ENCODE peak calls at places on chromosomes 11 and 22, in eight cellular contexts. H is type B pancreatic cell, Z is thoracic aorta, C is chondrocyte, N is retinal pigment epithelial cell, D is astrocyte, W is pancreas, G is progenitor cell of endocrine pancreas. Y is an unnamed sample.
A peak's percentile ranks its signal among the peaks of the same experiment; 100 is the strongest.

GRCh38 chr11:47261291-47261800 is 3.5 kb downstream of the NR1H3 start:
- DNase-seq in C (peak; percentile 74), H (no peak), W (no peak), N (no peak), D (no peak), G (no peak), Z (no peak), Y (no peak)

GRCh38 chr22:28141614-28142013 is 222.6 kb upstream of the PITPNB start:
- DNase-seq in Z (no peak), G (no peak), D (peak; percentile 91), H (no peak), N (peak; percentile 55), W (no peak), C (no peak), Y (no peak)

GRCh38 chr11:130737866-130738431 is 178.3 kb downstream of the SNX19 start:
- DNase-seq in G (no peak), N (no peak), D (peak; percentile 98), C (no peak), Z (no peak), W (no peak), H (no peak), Y (no peak)

GRCh38 chr22:25048659-25049657 is 96.4 kb downstream of the KIAA1671 start:
- DNase-seq in D (peak; percentile 18), Z (no peak), C (peak; percentile 32), H (no peak), G (peak; percentile 54), N (no peak), W (peak; percentile 75), Y (peak; percentile 65)

GRCh38 chr11:88208742-88209141 is 33.5 kb upstream of the RAB38 start:
- DNase-seq in W (no peak), N (no peak), D (no peak), G (no peak), C (no peak), Z (no peak), H (no peak), Y (no peak)

GRCh38 chr11:129591527-129591926 is 215.9 kb downstream of the BARX2 start:
- DNase-seq in C (no peak), G (no peak), H (no peak), Z (no peak), D (no peak), W (no peak), N (no peak), Y (no peak)

GRCh38 chr11:89498845-89499448 is 7.8 kb upstream of the NOX4 start:
- DNase-seq in N (no peak), G (no peak), H (no peak), W (no peak), C (no peak), Z (no peak), D (no peak), Y (no peak)

GRCh38 chr11:59771605-59772004 is 16.4 kb downstream of the STX3 start:
- DNase-seq in D (no peak), C (no peak), G (no peak), W (no peak), H (no peak), Z (no peak), N (no peak), Y (no peak)

GRCh38 chr11:6531267-6531752 is 34.2 kb downstream of the DNHD1 start:
- DNase-seq in H (no peak), Z (no peak), W (no peak), D (peak; percentile 8), C (no peak), G (no peak), N (no peak), Y (peak; percentile 35)

GRCh38 chr22:33555814-33556522 is 364.3 kb downstream of the LARGE1 start:
- DNase-seq in C (no peak), Z (no peak), D (no peak), W (no peak), G (no peak), N (no peak), H (no peak), Y (no peak)

GRCh38 chr22:47187558-47187957 is 425.1 kb downstream of the TBC1D22A start:
- DNase-seq in W (no peak), N (no peak), Z (no peak), H (no peak), D (no peak), C (peak; percentile 12), G (no peak), Y (no peak)

GRCh38 chr11:103586756-103587155 is 449.7 kb upstream of the DDI1 start:
- DNase-seq in N (peak; percentile 44), G (no peak), Z (no peak), H (no peak), D (peak; percentile 57), W (no peak), C (no peak), Y (no peak)

GRCh38 chr11:61532136-61533038 is 23.8 kb downstream of the LRRC10B start:
- DNase-seq in G (peak; percentile 29), W (no peak), N (no peak), H (no peak), C (no peak), D (no peak), Z (no peak), Y (peak; percentile 51)

DNA sequence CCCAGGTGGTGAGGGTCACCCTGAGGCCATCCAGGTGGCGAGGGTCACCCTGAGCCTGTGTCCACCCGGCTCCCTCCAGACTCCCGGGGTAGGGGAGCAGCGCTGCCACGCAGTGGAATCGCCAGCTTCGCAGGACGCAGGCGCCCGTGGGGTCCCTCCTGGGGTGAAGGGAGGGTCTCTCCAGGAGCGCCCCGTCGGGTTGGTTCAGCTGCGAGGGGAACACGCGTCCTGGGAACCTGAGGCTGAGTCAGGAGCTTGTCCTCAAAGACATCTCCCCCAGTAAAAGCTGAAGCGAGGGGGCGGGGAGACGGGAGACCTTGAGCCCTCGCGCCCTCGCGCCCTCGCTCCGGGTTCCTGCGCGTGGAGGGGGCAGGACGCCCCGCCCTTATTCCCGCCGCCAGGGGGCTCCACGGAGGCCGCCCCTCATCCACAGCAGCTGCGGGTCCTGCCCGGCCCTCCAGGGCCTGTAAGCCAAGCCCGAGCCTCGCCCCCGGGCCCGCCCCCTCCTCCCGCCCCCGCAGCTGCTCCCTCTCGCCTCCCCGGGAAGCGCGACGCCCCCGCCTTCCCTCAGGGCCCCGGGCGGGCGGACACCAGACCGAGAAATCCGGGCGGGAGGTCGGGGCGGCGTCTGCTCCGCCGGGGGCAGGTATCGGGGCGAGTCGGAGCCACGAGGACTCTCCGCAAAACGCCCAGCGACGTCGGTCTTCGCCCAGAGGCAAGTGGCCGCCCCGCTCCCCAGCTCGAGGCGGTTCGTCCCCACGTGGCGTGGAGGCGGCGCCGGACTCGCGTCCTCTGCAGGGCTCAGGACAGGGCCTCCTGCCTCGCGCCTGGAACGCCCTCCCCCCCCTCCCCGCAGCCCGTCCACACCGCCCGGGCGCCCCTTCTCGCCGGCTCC is 22.8 kb downstream of the PIM3 start:
- DNase-seq in D (no peak), C (peak; percentile 88), G (peak; percentile 19), H (no peak), N (no peak), W (peak; percentile 42), Z (no peak), Y (no peak)
- TF ChIP-seq CTCF in D (no peak), C (peak; percentile 71), G (peak; percentile 54), H (peak; percentile 70), N (peak; percentile 43), W (peak; percentile 16), Z (peak; percentile 23), Y (no peak)

DNA sequence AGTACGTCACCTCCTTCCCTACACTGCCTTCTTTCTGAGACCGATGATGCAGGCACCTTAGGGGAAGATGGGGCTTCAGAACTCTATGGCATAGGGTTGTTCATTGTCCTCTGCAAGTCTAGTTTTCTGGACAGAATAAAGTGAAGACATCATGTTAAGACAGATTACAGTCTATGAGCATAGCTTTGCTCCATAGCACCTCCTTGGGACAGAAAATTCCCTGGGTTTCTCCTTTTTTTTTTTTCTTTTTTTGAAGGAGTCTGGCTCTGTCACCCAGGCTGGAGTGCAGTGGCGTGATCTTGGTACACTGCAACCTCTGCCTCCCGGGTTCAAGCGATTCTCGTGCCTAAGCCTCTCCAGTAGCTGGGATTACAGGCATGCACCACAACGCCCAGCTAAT is 119.8 kb upstream of the CADM1 start:
- DNase-seq in G (no peak), N (no peak), W (no peak), Z (no peak), H (no peak), D (no peak), C (no peak), Y (no peak)
- TF ChIP-seq CTCF in G (no peak), N (peak; percentile 23), W (no peak), Z (no peak), H (no peak), D (no peak), C (peak; percentile 59), Y (no peak)

DNA sequence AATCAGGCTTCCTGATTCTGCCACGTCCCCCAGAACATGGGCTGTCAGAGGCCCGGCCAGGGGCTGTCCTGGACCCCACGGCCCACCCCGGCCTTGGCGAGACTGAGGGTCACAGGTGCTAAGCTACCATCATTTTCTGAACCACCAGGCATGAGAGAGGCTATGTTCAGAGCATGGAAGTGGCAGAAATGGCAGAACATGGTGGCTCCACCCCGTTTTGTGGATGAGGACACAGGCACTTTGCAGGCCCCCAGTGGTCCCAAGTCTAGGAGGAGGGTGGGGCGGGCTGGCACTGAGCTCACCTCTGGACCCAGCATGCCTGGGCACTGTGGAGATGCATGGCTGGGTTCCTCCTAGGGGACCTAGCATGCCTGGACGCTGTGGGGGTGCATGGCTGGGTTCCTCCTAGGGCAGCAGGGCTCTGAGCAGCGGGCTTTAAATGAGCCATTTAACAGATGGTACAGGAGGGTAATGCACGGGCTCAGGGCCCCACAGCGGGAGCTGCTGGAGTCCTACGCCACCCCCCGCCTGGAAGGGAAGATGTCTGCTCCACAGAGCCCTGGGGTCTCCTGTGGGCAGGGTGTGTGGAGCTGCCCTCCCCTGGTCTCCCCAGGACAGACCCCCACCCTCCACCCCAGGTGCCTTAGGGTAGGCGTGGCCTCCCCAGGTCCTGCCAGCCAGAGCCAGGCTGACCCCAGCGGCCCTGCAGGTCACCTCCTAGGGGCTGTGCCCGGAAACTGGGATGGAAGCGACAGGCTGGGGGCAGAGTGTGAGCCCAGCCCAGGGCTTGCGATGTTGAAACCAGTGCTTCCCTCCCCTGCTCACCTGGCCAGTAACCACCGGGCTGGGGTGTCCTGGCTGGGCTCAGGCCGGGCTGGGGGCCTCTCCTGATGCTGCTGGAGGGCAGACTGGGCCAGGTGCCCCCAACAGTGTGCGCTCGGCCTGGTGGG is 6.1 kb upstream of the MUC5AC start:
- DNase-seq in Z (no peak), C (peak; percentile 86), G (peak; percentile 9), D (no peak), H (peak; percentile 64), W (no peak), N (no peak), Y (no peak)
- TF ChIP-seq CTCF in Z (no peak), C (no peak), G (no peak), D (no peak), H (no peak), W (no peak), N (no peak), Y (no peak)

DNA sequence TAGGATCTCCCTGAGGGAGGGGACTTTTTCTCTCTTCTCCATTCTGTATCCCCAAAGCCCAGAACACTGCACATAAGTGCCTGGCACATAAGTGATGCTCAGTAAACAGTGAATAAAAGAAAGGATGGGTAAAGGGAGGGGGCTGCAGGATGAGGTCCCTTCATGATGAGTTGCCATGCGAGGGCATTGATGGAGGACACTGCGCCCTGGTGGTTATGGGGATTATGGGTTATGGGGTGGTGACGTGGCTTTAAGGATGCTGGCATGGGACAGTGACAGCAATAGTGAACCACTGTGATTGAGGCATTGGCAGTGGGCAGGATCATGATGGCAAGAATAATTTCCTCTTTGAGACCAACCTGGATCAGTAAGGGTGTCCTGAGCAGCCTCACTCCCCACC is 43.9 kb upstream of the LRRC32 start:
- DNase-seq in W (no peak), Z (no peak), H (no peak), N (no peak), G (no peak), C (no peak), D (no peak), Y (no peak)
- TF ChIP-seq CTCF in W (no peak), Z (no peak), H (no peak), N (no peak), G (no peak), C (no peak), D (no peak), Y (no peak)

GRCh38 chr11:96794152-96794551 is 404.3 kb downstream of the JRKL start:
- DNase-seq in G (no peak), H (no peak), N (no peak), W (no peak), D (no peak), C (no peak), Z (no peak), Y (no peak)
- TF ChIP-seq CTCF in G (no peak), H (no peak), N (no peak), W (no peak), D (no peak), C (no peak), Z (no peak), Y (no peak)